ENCODE peak calls at places on chromosome 12, in six cellular contexts. S is AG04450, E is breast epithelium, C is BJ, A is mucosa of descending colon, H is cardiac fibroblast. Y is an unnamed sample.

GRCh38 chr12:103800252-103800771 is 40.7 kb downstream of the NT5DC3 start:
- DNase-seq in H (peak), E (peak), C (no peak), S (peak), A (peak), Y (peak)

GRCh38 chr12:6033546-6033945 is 88.5 kb upstream of the ANO2 start:
- DNase-seq in E (no peak), S (no peak), A (no peak), C (no peak), H (no peak), Y (no peak)

GRCh38 chr12:72102150-72102549 is 163.5 kb downstream of the TPH2 start:
- DNase-seq in H (no peak), A (no peak), S (no peak), C (no peak), E (no peak), Y (no peak)

GRCh38 chr12:124898200-124898950 is 16.1 kb downstream of the UBC start:
- DNase-seq in E (peak), H (peak), A (peak), C (no peak), S (no peak), Y (no peak)

GRCh38 chr12:47773062-47773857 is at the start of gene SLC48A1:
- DNase-seq in A (peak), E (peak), S (no peak), H (peak), C (no peak), Y (peak)

GRCh38 chr12:131159660-131160059 is 206.0 kb downstream of the ADGRD1 start:
- DNase-seq in E (no peak), C (no peak), H (no peak), A (no peak), S (no peak), Y (no peak)

GRCh38 chr12:122106891-122107660 is 28.5 kb downstream of the MLXIP start:
- DNase-seq in E (no peak), A (peak), C (no peak), H (no peak), S (no peak), Y (peak)

GRCh38 chr12:53179694-53180269 is 740 bp upstream of the ZNF740 start:
- DNase-seq in A (no peak), E (no peak), S (no peak), C (no peak), H (no peak), Y (no peak)

GRCh38 chr12:1635656-1636055 is 6.6 kb downstream of the WNT5B start:
- DNase-seq in E (no peak), C (no peak), H (no peak), S (no peak), A (no peak), Y (no peak)

GRCh38 chr12:53378705-53379388 is 1.1 kb upstream of the SP1 start:
- DNase-seq in S (no peak), E (no peak), H (no peak), C (no peak), A (no peak), Y (no peak)

GRCh38 chr12:94362653-94363052 is 97.0 kb downstream of the CEP83 start:
- DNase-seq in H (no peak), E (no peak), S (no peak), C (no peak), A (no peak), Y (no peak)

GRCh38 chr12:64995831-64996230 is 125.3 kb downstream of the WIF1 start:
- DNase-seq in H (no peak), E (no peak), A (no peak), C (no peak), S (no peak), Y (no peak)

GRCh38 chr12:88375960-88376305 is 204.3 kb downstream of the KITLG start:
- DNase-seq in E (no peak), H (no peak), S (no peak), A (no peak), C (no peak), Y (no peak)

GRCh38 chr12:108649668-108650067 is 16.0 kb upstream of the SELPLG start:
- DNase-seq in S (peak), H (peak), E (peak), C (peak), A (no peak), Y (peak)

GRCh38 chr12:131909596-131910219 is 15.3 kb downstream of the ULK1 start:
- DNase-seq in S (no peak), H (no peak), A (no peak), C (no peak), E (no peak), Y (no peak)

GRCh38 chr12:111635524-111635923 is 36.4 kb upstream of the ATXN2 start:
- DNase-seq in E (no peak), C (no peak), H (peak), S (no peak), A (no peak), Y (peak)

GRCh38 chr12:98085360-98085759 is 430.0 kb upstream of the TMPO start:
- DNase-seq in S (no peak), A (no peak), C (no peak), E (no peak), H (no peak), Y (no peak)

GRCh38 chr12:63805704-63806672 is 26.3 kb downstream of the RXYLT1 start:
- DNase-seq in S (no peak), A (no peak), C (no peak), E (no peak), H (no peak), Y (no peak)

GRCh38 chr12:77995436-77996167 is 164.9 kb downstream of the NAV3 start:
- DNase-seq in E (no peak), A (no peak), H (no peak), C (peak), S (peak), Y (peak)

GRCh38 chr12:77847060-77847541 is 16.4 kb downstream of the NAV3 start:
- DNase-seq in A (no peak), C (no peak), S (no peak), E (no peak), H (peak), Y (peak)

GRCh38 chr12:58917699-58918334 is 2.5 kb downstream of the LRIG3 start:
- DNase-seq in A (no peak), H (no peak), C (no peak), S (no peak), E (no peak), Y (peak)
- H3K4me3 ChIP-seq in A (peak), H (peak), C (peak), S (peak), E (peak), Y (peak)

GRCh38 chr12:8026282-8026637 is 6.3 kb upstream of the FOXJ2 start:
- DNase-seq in E (no peak), S (no peak), C (peak), A (no peak), H (no peak), Y (peak)

GRCh38 chr12:8028267-8028666 is 4.2 kb upstream of the FOXJ2 start:
- DNase-seq in C (no peak), H (no peak), E (no peak), S (no peak), A (no peak), Y (no peak)

GRCh38 chr12:8031872-8032241 is 659 bp upstream of the FOXJ2 start:
- DNase-seq in C (no peak), A (no peak), S (no peak), E (no peak), H (peak), Y (peak)

GRCh38 chr12:8030189-8030588 is 2.3 kb upstream of the FOXJ2 start:
- DNase-seq in S (no peak), H (no peak), C (no peak), A (no peak), E (no peak), Y (no peak)

GRCh38 chr12:8027856-8028255 is 4.7 kb upstream of the FOXJ2 start:
- DNase-seq in C (no peak), S (no peak), A (no peak), H (no peak), E (no peak), Y (no peak)
- H3K4me3 ChIP-seq in C (no peak), S (no peak), A (no peak), H (no peak), E (no peak), Y (no peak)

GRCh38 chr12:57232156-57232756 is 2.7 kb downstream of the SHMT2 start:
- DNase-seq in C (no peak), S (no peak), H (no peak), A (peak), E (no peak), Y (no peak)

GRCh38 chr12:57230381-57231155 is 1.1 kb downstream of the SHMT2 start:
- DNase-seq in H (no peak), C (no peak), A (peak), E (no peak), S (no peak), Y (no peak)

GRCh38 chr12:57229634-57230380 is at the start of gene SHMT2:
- DNase-seq in H (peak), A (peak), E (peak), C (peak), S (peak), Y (peak)

GRCh38 chr12:57233357-57234232 is 4.1 kb downstream of the SHMT2 start:
- DNase-seq in E (no peak), C (no peak), A (peak), H (peak), S (no peak), Y (peak)

DNA sequence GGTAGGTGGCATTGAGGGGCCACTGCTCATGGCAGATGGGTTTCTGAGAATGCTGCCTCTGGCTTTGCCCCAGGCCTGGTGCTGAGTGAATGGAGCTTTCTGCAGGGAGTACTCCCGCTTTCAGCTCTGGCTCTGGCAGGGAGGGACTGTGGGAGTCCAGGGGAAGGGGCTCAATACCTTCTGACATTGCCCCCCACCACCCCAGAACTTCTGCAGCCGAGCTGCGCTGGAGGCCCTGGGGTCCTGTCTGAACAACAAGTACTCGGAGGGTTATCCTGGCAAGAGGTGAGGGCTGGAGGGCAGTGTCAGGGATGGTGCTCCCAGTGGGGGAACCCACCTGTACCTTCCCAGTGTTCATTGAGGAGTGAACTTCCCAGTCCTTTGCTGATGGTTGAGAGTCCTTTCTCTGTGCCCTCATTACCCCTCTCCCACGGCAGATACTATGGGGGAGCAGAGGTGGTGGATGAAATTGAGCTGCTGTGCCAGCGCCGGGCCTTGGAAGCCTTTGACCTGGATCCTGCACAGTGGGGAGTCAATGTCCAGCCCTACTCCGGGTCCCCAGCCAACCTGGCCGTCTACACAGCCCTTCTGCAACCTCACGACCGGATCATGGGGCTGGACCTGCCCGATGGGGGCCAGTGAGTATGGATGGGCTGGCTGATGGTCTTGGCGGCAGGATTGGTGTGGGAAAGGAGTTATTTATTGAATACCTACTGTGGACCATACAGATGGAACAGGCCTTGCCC is 1.9 kb downstream of the SHMT2 start:
- DNase-seq in H (no peak), C (no peak), E (no peak), S (no peak), A (peak), Y (no peak)
- H3K4me3 ChIP-seq in H (peak), C (peak), E (no peak), S (peak), A (no peak), Y (peak)

DNA sequence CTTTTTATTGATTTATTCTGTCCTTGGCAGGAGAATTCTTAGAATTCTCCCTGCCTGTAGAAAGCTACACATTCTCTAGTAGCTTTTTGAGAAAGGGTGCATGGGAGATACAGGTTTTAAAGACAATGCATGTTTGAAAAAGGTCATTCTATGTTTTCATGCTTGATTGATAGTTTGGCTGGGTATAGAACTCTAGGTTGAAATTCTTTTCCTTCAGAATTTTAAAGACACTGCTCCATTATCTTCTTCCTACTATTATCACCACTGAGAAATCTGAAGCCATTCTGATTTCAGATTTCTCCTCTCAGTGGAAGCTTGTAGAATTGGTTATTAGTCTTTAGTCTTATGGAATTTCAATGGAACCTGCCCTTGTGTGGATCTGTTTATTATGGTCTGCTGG is 14.0 kb downstream of the ATF7IP start:
- DNase-seq in C (no peak), S (no peak), E (no peak), H (no peak), A (no peak), Y (no peak)
- H3K4me3 ChIP-seq in C (no peak), S (no peak), E (no peak), H (no peak), A (no peak), Y (no peak)

DNA sequence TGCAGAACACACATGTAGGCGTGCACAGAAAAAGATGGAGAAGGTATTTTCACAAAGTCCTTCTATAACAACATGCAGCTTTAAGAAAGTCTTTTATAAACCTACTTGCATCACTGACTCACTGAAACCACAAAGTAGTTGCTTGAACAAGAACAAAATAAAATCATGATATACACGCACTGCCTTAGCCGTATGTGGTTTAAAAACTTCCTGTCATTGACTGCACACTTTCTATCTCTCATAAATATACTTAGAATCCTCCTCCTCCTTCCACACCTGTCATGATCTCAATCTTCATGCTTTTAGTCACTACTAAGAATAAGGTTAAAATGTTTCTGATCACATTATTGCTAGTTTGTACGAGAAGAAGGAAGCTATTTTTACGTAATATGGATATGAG is 31.8 kb upstream of the RAD51AP1 start:
- DNase-seq in C (peak), S (peak), E (no peak), A (no peak), H (peak), Y (peak)
- H3K4me3 ChIP-seq in C (no peak), S (no peak), E (no peak), A (no peak), H (no peak), Y (no peak)